ENCODE peak calls at places on chromosomes 5 and 9, in ten cellular contexts. T, V, B, Y, G, L, D, O, X and U are unnamed samples.
A peak's percentile ranks its signal among the peaks of the same experiment; 100 is the strongest.

GRCh38 chr9:4796988-4797956 is 4.5 kb downstream of the RCL1 start:
- DNase-seq in V (no peak), G (no peak), X (peak; percentile 29), O (peak; percentile 27), D (peak; percentile 61), Y (no peak), B (peak; percentile 33), T (no peak), L (no peak), U (no peak)

GRCh38 chr5:135433626-135434426 is 13.3 kb downstream of the DCANP1 start:
- DNase-seq in X (no peak), D (no peak), O (no peak), L (no peak), Y (no peak), G (no peak), V (peak; percentile 81), T (no peak), B (no peak), U (no peak)

GRCh38 chr5:59592101-59592500 is 301.4 kb downstream of the PDE4D start:
- DNase-seq in G (no peak), D (no peak), T (no peak), O (no peak), V (peak; percentile 29), B (no peak), L (no peak), Y (no peak), X (no peak), U (no peak)

GRCh38 chr5:98248949-98249348 is 524.5 kb upstream of the RGMB start:
- DNase-seq in Y (no peak), X (no peak), B (no peak), O (no peak), L (no peak), V (no peak), G (no peak), T (no peak), D (no peak), U (peak; percentile 41)

GRCh38 chr5:122515709-122516431 is 203.8 kb downstream of the SNCAIP start:
- DNase-seq in L (peak; percentile 67), O (peak; percentile 65), V (no peak), T (no peak), G (no peak), Y (peak; percentile 38), X (peak; percentile 64), D (peak; percentile 72), B (peak; percentile 73), U (peak; percentile 14)

GRCh38 chr5:55853818-55854217 is 2.7 kb downstream of the IL31RA start:
- DNase-seq in G (no peak), V (no peak), O (no peak), L (no peak), Y (no peak), B (no peak), X (no peak), T (no peak), D (no peak), U (peak; percentile 23)

GRCh38 chr9:6055213-6055612 is 39.8 kb upstream of the RANBP6 start:
- DNase-seq in G (no peak), Y (no peak), L (no peak), X (peak; percentile 49), T (no peak), D (peak; percentile 94), V (no peak), O (peak; percentile 64), B (peak; percentile 77), U (peak; percentile 56)

GRCh38 chr9:93079371-93079770 is 16.6 kb upstream of the CARD19 start:
- DNase-seq in X (no peak), O (no peak), T (peak; percentile 40), L (peak; percentile 44), D (no peak), V (peak; percentile 4), B (no peak), G (no peak), Y (peak; percentile 10), U (no peak)

GRCh38 chr5:146291421-146292074 is 47.1 kb upstream of the POU4F3 start:
- DNase-seq in Y (no peak), X (peak; percentile 26), L (no peak), D (peak; percentile 80), B (no peak), O (peak; percentile 62), T (no peak), G (no peak), V (no peak), U (no peak)

GRCh38 chr5:157165668-157166067 is 396 bp downstream of the GARIN3 start:
- DNase-seq in L (no peak), D (no peak), V (no peak), Y (no peak), G (no peak), O (no peak), B (no peak), X (no peak), T (no peak), U (no peak)

GRCh38 chr5:157165261-157165660 is 803 bp downstream of the GARIN3 start:
- DNase-seq in Y (no peak), B (no peak), G (no peak), T (no peak), X (no peak), V (no peak), D (no peak), O (no peak), L (no peak), U (no peak)

GRCh38 chr5:157161996-157162395 is 4.1 kb downstream of the GARIN3 start:
- DNase-seq in O (no peak), B (no peak), X (no peak), G (no peak), Y (no peak), T (no peak), D (no peak), V (no peak), L (no peak), U (no peak)

GRCh38 chr5:157164521-157164920 is 1.5 kb downstream of the GARIN3 start:
- DNase-seq in Y (no peak), X (no peak), O (no peak), B (no peak), T (no peak), D (no peak), G (no peak), V (no peak), L (no peak), U (no peak)

GRCh38 chr5:157162919-157163510 is 3.0 kb downstream of the GARIN3 start:
- DNase-seq in X (no peak), G (no peak), T (no peak), O (no peak), L (no peak), Y (no peak), V (no peak), D (no peak), B (no peak), U (no peak)
- H3K27me3 ChIP-seq in X (no peaks in the 10 kb centered on the region), G (peaks cover 59% of the 10 kb centered on the region), T (no peaks in the 10 kb centered on the region), O (peaks cover 5% of the 10 kb centered on the region), L (no peaks in the 10 kb centered on the region), Y (peaks cover 16% of the 10 kb centered on the region), V (no peaks in the 10 kb centered on the region), D (no peaks in the 10 kb centered on the region), B (no peaks in the 10 kb centered on the region), U (peaks cover 3% of the 10 kb centered on the region)

DNA sequence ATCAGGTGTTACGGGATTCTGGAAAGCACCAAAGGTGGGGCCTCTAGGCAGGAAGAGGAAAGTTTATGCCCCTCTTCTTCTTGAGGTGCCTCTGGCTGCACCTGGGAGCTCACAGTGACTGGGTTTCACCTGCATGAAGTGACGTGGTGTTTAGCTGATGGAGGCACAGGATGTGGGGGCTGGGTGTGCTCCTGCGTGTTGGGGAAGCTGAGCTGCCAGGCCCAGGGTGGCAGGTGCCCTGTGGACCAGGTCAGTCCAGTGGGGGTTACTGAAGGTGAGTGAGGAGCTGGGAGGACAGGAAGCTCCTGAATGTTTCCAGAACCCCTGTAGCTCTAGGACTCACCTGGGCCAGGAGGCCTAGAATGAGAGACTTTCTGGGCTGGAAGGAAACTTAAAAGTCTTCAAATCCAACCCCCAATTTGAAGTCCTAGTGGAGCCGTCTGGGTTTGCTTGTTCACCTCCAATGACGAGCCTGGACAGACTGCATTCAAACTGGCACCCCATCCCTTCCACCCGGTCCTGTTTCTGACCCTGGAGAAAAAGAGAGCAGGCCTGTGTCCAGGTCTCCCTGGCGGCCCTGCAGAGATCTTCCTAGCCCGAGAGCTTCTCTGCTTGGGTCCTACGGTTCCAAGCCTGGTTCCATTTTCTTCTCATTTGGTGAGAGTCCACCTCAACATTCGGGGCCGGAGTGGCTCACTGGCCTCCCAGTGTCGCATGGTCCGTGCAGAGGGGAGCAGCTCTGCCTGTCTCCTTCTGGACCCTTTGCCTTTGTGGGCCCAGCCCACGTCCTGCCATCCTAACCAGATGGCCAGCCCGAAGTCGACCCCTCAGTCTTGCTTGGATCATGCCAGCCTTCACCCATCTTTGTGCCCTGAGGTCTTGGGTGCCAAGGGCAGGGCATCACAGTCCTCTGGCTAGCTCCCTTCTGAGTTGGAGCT is 22.3 kb downstream of the TRAF1 start:
- DNase-seq in X (no peak), D (no peak), V (no peak), Y (no peak), L (no peak), G (no peak), B (no peak), O (no peak), T (no peak), U (no peak)
- H3K4me3 ChIP-seq in X (no peak overlapping the region), D (no peak overlapping the region), V (no peak overlapping the region), Y (no peak overlapping the region), L (no peak overlapping the region), G (no peak overlapping the region), B (no peak overlapping the region), O (peak overlapping the region; percentile 20), T (no peak overlapping the region), U (no peak overlapping the region)

DNA sequence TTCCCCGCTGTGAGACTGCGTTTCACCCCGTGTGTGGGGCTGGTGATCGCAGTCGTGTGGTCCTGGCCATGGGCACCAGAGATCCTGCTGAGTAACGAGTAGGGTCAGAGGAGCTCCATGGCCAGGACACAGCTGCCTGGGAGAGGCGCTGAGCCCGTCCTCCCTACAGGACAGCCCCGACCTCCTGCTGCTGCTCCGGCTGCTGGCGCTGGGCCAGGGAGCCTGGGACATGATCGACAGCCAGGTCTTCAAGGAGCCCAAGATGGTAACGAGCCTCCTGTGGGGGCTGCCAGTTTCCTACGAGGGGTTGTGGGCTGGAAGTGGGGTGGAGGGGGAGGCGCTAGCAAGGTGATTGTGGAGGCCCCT is 11.0 kb downstream of the NELFB start:
- DNase-seq in V (no peak), B (no peak), D (no peak), O (no peak), T (peak; percentile 61), X (no peak), G (no peak), Y (no peak), L (no peak), U (no peak)
- H3K27me3 ChIP-seq in V (no peaks in the 10 kb centered on the region), B (no peaks in the 10 kb centered on the region), D (no peaks in the 10 kb centered on the region), O (no peaks in the 10 kb centered on the region), T (no peaks in the 10 kb centered on the region), X (no peaks in the 10 kb centered on the region), G (no peaks in the 10 kb centered on the region), Y (no peaks in the 10 kb centered on the region), L (no peaks in the 10 kb centered on the region), U (no peaks in the 10 kb centered on the region)

DNA sequence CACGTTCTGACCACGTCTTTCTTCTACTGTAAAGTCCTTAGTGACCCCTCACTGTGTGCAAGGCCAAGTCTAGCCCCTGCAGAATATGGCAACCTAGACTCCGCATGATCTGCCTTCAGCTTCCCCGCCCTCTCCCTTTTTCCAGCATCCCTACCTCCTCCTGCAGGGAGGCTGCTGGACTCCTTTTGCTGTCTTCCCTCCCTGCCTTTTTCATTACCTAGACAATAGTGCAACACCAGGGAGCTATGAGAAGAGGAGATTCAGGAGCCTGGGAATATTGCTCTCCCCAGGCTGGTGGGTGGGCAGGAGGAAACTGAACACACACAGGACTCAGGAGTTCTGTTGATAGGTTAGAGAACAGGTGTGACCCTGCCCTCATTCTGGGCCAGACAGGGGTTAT is 33.1 kb upstream of the LARP1 start:
- DNase-seq in T (no peak), V (no peak), G (no peak), Y (no peak), O (no peak), D (no peak), B (no peak), X (no peak), L (no peak), U (no peak)
- H3K4me3 ChIP-seq in T (no peak overlapping the region), V (no peak overlapping the region), G (no peak overlapping the region), Y (no peak overlapping the region), O (no peak overlapping the region), D (no peak overlapping the region), B (no peak overlapping the region), X (no peak overlapping the region), L (no peak overlapping the region), U (no peak overlapping the region)